ENCODE peak calls at places on chromosome 18, in ten cellular contexts. L is NCI-H1105; M is HS-5; D is AG09309; F is osteocyte; J is activated naive CD4-positive, alpha-beta T cell treated with Interleukin-2 at 50 U/mL for 16 hours; B is tibial artery; P is HFF-Myc; T is stimulated activated CD4-positive, alpha-beta T cell treated with anti-CD3 and anti-CD28 coated beads, Interleukin-1b, Interleukin-23, amount 100 ng/mL, for 24 hours; G is hippocampal formation. Z is an unnamed sample.
A peak's percentile ranks its signal among the peaks of the same experiment; 100 is the strongest.

GRCh38 chr18:37176307-37176934 is 347.5 kb downstream of the KIAA1328 start:
- DNase-seq in L (no peak), M (no peak), D (no peak), F (no peak), J (no peak), B (no peak), P (no peak), T (no peak), G (no peak), Z (no peak)

GRCh38 chr18:44729631-44730101 is 49.0 kb downstream of the SETBP1 start:
- DNase-seq in L (no peak), M (no peak), D (peak; percentile 50), F (no peak), J (no peak), B (no peak), P (peak; percentile 36), T (no peak), G (no peak), Z (no peak)

GRCh38 chr18:43283299-43283698 is 6.0 kb upstream of the SYT4 start:
- DNase-seq in L (no peak), M (no peak), D (no peak), F (no peak), J (no peak), B (no peak), P (no peak), T (no peak), G (no peak), Z (no peak)

GRCh38 chr18:35851286-35851967 is 121.1 kb upstream of the RMP24 start:
- DNase-seq in L (no peak), M (no peak), D (no peak), F (peak; percentile 19), J (no peak), B (no peak), P (no peak), T (no peak), G (no peak), Z (no peak)

GRCh38 chr18:80200171-80200931 is 47.0 kb downstream of the PARD6G start:
- DNase-seq in L (no peak), M (no peak), D (no peak), F (no peak), J (no peak), B (no peak), P (peak; percentile 21), T (no peak), G (peak; percentile 57), Z (no peak)

GRCh38 chr18:2971741-2972552 is 41.0 kb downstream of the LPIN2 start:
- DNase-seq in L (no peak), M (no peak), D (no peak), F (no peak), J (peak; percentile 70), B (no peak), P (no peak), T (no peak), G (no peak), Z (no peak)

GRCh38 chr18:76484749-76485387 is 10.2 kb downstream of the ZNF516 start:
- DNase-seq in L (no peak), M (no peak), D (no peak), F (no peak), J (no peak), B (no peak), P (no peak), T (no peak), G (no peak), Z (no peak)

GRCh38 chr18:8177330-8178016 is 431.8 kb upstream of the RAB12 start:
- DNase-seq in L (no peak), M (no peak), D (no peak), F (no peak), J (no peak), B (no peak), P (no peak), T (no peak), G (no peak), Z (peak; percentile 48)

GRCh38 chr18:26477828-26478466 is 70.4 kb downstream of the KCTD1 start:
- DNase-seq in L (no peak), M (no peak), D (no peak), F (no peak), J (no peak), B (no peak), P (no peak), T (no peak), G (no peak), Z (no peak)

Z was measured in NCI-H2171.